ENCODE peak calls at places on chromosome 18, in eight cellular contexts. H is GM23248, J is OCI-LY7, T is esophagus squamous epithelium, F is neuronal stem cell, W is H9, N is tibial nerve, B is A549. Z is an unnamed sample.

GRCh38 chr18:65498605-65499004 is 252.2 kb upstream of the CDH7 start:
- DNase-seq in H (no peak), J (no peak), T (no peak), F (no peak), W (peak; percentile 32), N (no peak), B (no peak), Z (no peak)

GRCh38 chr18:74378179-74378682 is 62.6 kb downstream of the C18orf63 start:
- DNase-seq in H (peak; percentile 66), J (no peak), T (no peak), F (no peak), W (no peak), N (no peak), B (no peak), Z (no peak)

GRCh38 chr18:63143246-63143847 is 176.2 kb downstream of the BCL2 start:
- DNase-seq in H (no peak), J (no peak), T (no peak), F (no peak), W (no peak), N (no peak), B (no peak), Z (no peak)

GRCh38 chr18:63765837-63766236 is 9.4 kb upstream of the SERPINB7 start:
- DNase-seq in H (no peak), J (no peak), T (no peak), F (no peak), W (no peak), N (no peak), B (no peak), Z (no peak)

GRCh38 chr18:37484893-37485834 is 80.4 kb downstream of the CELF4 start:
- DNase-seq in H (peak; percentile 60), J (no peak), T (no peak), F (peak; percentile 42), W (peak; percentile 72), N (no peak), B (peak; percentile 47), Z (peak; percentile 55)

GRCh38 chr18:66894851-66895250 is 291.0 kb upstream of the CDH19 start:
- DNase-seq in H (no peak), J (no peak), T (no peak), F (no peak), W (no peak), N (no peak), B (no peak), Z (no peak)

GRCh38 chr18:5457467-5457957 is 86.3 kb downstream of the EPB41L3 start:
- DNase-seq in H (no peak), J (no peak), T (no peak), F (no peak), W (no peak), N (no peak), B (no peak), Z (no peak)

GRCh38 chr18:43572165-43572564 is 294.9 kb upstream of the SYT4 start:
- DNase-seq in H (no peak), J (no peak), T (no peak), F (no peak), W (no peak), N (no peak), B (no peak), Z (no peak)

GRCh38 chr18:75592527-75592926 is 165.0 kb upstream of the SMIM21 start:
- DNase-seq in H (peak; percentile 5), J (no peak), T (no peak), F (no peak), W (no peak), N (no peak), B (peak; percentile 1), Z (no peak)

GRCh38 chr18:45775241-45775676 is 50.2 kb upstream of the SIGLEC15 start:
- DNase-seq in H (peak; percentile 86), J (no peak), T (no peak), F (no peak), W (peak; percentile 69), N (peak; percentile 52), B (peak; percentile 85), Z (no peak)

GRCh38 chr18:9017170-9017899 is 85.2 kb upstream of the NDUFV2 start:
- DNase-seq in H (peak; percentile 99), J (peak; percentile 41), T (peak; percentile 17), F (peak; percentile 29), W (no peak), N (peak; percentile 24), B (peak; percentile 85), Z (peak; percentile 50)

GRCh38 chr18:59743561-59743960 is 46.3 kb upstream of the CCBE1 start:
- DNase-seq in H (peak; percentile 57), J (no peak), T (no peak), F (no peak), W (no peak), N (no peak), B (no peak), Z (no peak)

GRCh38 chr18:68555935-68556334 is 159.0 kb downstream of the TMX3 start:
- DNase-seq in H (no peak), J (no peak), T (no peak), F (no peak), W (no peak), N (no peak), B (no peak), Z (no peak)

GRCh38 chr18:63259581-63259830 is 60.1 kb downstream of the BCL2 start:
- DNase-seq in H (no peak), J (no peak), T (no peak), F (no peak), W (no peak), N (no peak), B (no peak), Z (no peak)

GRCh38 chr18:22169011-22169888 is at the start of gene GATA6:
- DNase-seq in H (peak; percentile 95), J (no peak), T (no peak), F (peak; percentile 73), W (peak; percentile 90), N (peak; percentile 58), B (peak; percentile 85), Z (peak; percentile 75)
- H3K4me1 ChIP-seq in H (peaks cover 14% of the 10 kb centered on the region), J (no peaks in the 10 kb centered on the region), T (peaks cover 75% of the 10 kb centered on the region), F (peaks cover 14% of the 10 kb centered on the region), W (peaks cover 2% of the 10 kb centered on the region), N (peaks cover 33% of the 10 kb centered on the region), B (peaks cover 20% of the 10 kb centered on the region), Z (no peaks in the 10 kb centered on the region)

DNA sequence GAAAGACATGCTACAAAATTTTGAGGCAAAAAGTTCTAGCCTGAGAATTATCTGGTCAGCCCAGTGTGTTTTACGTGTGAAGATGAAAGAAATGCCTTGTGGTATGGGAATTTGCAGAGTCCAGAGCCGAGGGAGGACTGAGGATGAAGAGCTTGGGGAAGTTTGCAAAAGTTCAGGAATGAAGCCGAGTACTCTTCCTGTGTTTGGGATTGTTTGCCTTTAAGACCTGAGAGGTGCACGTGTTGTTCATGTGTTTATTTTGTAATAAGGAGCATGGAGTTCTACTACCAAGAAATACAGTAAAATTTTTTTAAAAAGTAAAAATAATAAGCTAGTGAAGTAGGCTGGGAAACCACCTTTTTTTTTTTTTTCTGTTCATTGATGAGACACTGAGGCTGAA is 14.8 kb downstream of the SETBP1 start:
- DNase-seq in H (no peak), J (no peak), T (no peak), F (no peak), W (no peak), N (no peak), B (no peak), Z (no peak)
- H3K4me1 ChIP-seq in H (peaks cover 22% of the 10 kb centered on the region), J (no peaks in the 10 kb centered on the region), T (peaks cover 72% of the 10 kb centered on the region), F (peaks cover 13% of the 10 kb centered on the region), W (peaks cover 4% of the 10 kb centered on the region), N (peaks cover 11% of the 10 kb centered on the region), B (peaks cover 11% of the 10 kb centered on the region), Z (no peaks in the 10 kb centered on the region)

GRCh38 chr18:77069931-77070330 is 62.7 kb downstream of the MBP start:
- DNase-seq in H (no peak), J (no peak), T (no peak), F (no peak), W (no peak), N (no peak), B (no peak), Z (no peak)

GRCh38 chr18:77071711-77072292 is 60.8 kb downstream of the MBP start:
- DNase-seq in H (peak; percentile 85), J (no peak), T (no peak), F (no peak), W (no peak), N (peak; percentile 52), B (peak; percentile 93), Z (no peak)

GRCh38 chr18:77071061-77071460 is 61.5 kb downstream of the MBP start:
- DNase-seq in H (no peak), J (no peak), T (no peak), F (no peak), W (no peak), N (no peak), B (no peak), Z (no peak)

GRCh38 chr18:77069482-77069881 is 63.1 kb downstream of the MBP start:
- DNase-seq in H (no peak), J (no peak), T (no peak), F (no peak), W (no peak), N (no peak), B (no peak), Z (no peak)

GRCh38 chr18:77070627-77071026 is 62.0 kb downstream of the MBP start:
- DNase-seq in H (no peak), J (no peak), T (no peak), F (no peak), W (no peak), N (no peak), B (no peak), Z (no peak)
- H3K4me1 ChIP-seq in H (peaks cover 61% of the 10 kb centered on the region), J (peaks cover 24% of the 10 kb centered on the region), T (peaks cover 95% of the 10 kb centered on the region), F (peaks cover 19% of the 10 kb centered on the region), W (no peaks in the 10 kb centered on the region), N (peaks cover 43% of the 10 kb centered on the region), B (peaks cover 93% of the 10 kb centered on the region), Z (no peaks in the 10 kb centered on the region)

GRCh38 chr18:77016936-77017335 is 115.6 kb downstream of the MBP start:
- DNase-seq in H (no peak), J (no peak), T (no peak), F (no peak), W (no peak), N (peak; percentile 38), B (no peak), Z (peak; percentile 14)

GRCh38 chr18:77015176-77015575 is 117.4 kb downstream of the MBP start:
- DNase-seq in H (no peak), J (no peak), T (no peak), F (no peak), W (no peak), N (no peak), B (no peak), Z (no peak)

GRCh38 chr18:77017355-77017754 is 115.2 kb downstream of the MBP start:
- DNase-seq in H (peak; percentile 11), J (no peak), T (no peak), F (no peak), W (no peak), N (no peak), B (no peak), Z (no peak)

GRCh38 chr18:77014538-77014937 is 118.0 kb downstream of the MBP start:
- DNase-seq in H (no peak), J (no peak), T (no peak), F (no peak), W (no peak), N (no peak), B (no peak), Z (no peak)

DNA sequence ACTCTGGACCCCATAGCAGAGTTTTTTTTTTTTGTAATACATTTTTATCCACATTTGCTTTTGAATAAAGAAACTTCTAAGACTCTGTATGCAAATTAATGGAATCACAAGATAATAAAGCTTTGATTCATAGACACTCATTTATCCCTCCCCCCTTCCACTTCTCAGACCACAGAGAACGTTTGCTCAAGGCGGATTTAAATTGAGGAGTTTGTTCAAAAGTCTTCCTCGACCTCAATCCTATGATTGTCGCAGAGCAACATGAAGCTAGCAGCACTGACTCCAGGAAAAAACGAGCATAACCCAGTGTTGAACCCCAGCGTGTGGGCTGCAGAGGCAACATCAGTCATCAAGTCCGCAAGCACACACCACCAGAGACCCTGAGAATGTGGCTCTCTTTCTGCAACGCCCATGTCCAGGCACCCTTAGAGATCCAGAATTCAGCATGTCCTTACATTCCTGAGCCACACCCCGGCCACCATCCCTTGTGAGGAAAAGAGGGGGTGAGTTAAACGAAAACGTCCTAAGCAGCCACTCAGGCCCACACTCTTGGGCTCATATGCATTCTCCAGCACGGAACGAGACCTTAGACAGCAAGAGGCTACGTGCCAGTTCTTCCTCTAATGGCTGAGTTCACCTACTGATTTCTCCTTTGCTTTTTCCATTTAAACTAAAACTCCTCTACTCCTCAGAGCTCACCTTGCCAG is 116.3 kb downstream of the MBP start:
- DNase-seq in H (no peak), J (no peak), T (no peak), F (no peak), W (no peak), N (no peak), B (no peak), Z (no peak)
- H3K4me1 ChIP-seq in H (no peaks in the 10 kb centered on the region), J (no peaks in the 10 kb centered on the region), T (peaks cover 19% of the 10 kb centered on the region), F (no peaks in the 10 kb centered on the region), W (peaks cover under 1% of the 10 kb centered on the region), N (peaks cover 13% of the 10 kb centered on the region), B (no peaks in the 10 kb centered on the region), Z (no peaks in the 10 kb centered on the region)